ENCODE peak calls at places on chromosome 1, in five cellular contexts. E is natural killer cell, W is GM23338, N is kidney epithelial cell, K is transverse colon. D is an unnamed sample.

GRCh38 chr1:118918940-118919259 is 69.2 kb downstream of the TBX15 start:
- DNase-seq in E (no peak), W (no peak), N (no peak), K (no peak), D (no peak)

GRCh38 chr1:85862456-85862855 is 154.2 kb upstream of the ZNHIT6 start:
- DNase-seq in E (no peak), W (no peak), N (peak; percentile 23), K (no peak), D (no peak)

GRCh38 chr1:229412056-229412455 is 21.8 kb downstream of the ACTA1 start:
- DNase-seq in E (no peak), W (no peak), N (no peak), K (no peak), D (no peak)

GRCh38 chr1:203381151-203381751 is 30.3 kb upstream of the FMOD start:
- DNase-seq in E (no peak), W (no peak), N (no peak), K (no peak), D (no peak)

GRCh38 chr1:7589774-7590425 is 181.2 kb upstream of the VAMP3 start:
- DNase-seq in E (no peak), W (no peak), N (no peak), K (no peak), D (no peak)

GRCh38 chr1:15051898-15052528 is 101.5 kb upstream of the TMEM51 start:
- DNase-seq in E (no peak), W (no peak), N (no peak), K (no peak), D (peak; percentile 16)

GRCh38 chr1:91201699-91202098 is 179.9 kb upstream of the ZNF644 start:
- DNase-seq in E (no peak), W (no peak), N (no peak), K (no peak), D (no peak)

GRCh38 chr1:53601031-53601745 is 137.8 kb downstream of the GLIS1 start:
- DNase-seq in E (no peak), W (no peak), N (no peak), K (no peak), D (peak; percentile 38)

GRCh38 chr1:26994772-26995625 is 1.5 kb downstream of the TRNP1 start:
- DNase-seq in E (no peak), W (peak; percentile 78), N (no peak), K (no peak), D (no peak)

GRCh38 chr1:60848583-60849188 is 233.7 kb upstream of the NFIA start:
- DNase-seq in E (no peak), W (peak; percentile 76), N (no peak), K (no peak), D (no peak)

GRCh38 chr1:48552420-48552819 is 80.4 kb upstream of the SPATA6 start:
- DNase-seq in E (no peak), W (peak; percentile 57), N (no peak), K (no peak), D (no peak)

GRCh38 chr1:42940851-42941639 is 17.6 kb downstream of the SLC2A1 start:
- DNase-seq in E (no peak), W (no peak), N (peak; percentile 100), K (no peak), D (no peak)

GRCh38 chr1:103341377-103341880 is 184.1 kb upstream of the RNPC3 start:
- DNase-seq in E (no peak), W (no peak), N (no peak), K (no peak), D (no peak)

DNA sequence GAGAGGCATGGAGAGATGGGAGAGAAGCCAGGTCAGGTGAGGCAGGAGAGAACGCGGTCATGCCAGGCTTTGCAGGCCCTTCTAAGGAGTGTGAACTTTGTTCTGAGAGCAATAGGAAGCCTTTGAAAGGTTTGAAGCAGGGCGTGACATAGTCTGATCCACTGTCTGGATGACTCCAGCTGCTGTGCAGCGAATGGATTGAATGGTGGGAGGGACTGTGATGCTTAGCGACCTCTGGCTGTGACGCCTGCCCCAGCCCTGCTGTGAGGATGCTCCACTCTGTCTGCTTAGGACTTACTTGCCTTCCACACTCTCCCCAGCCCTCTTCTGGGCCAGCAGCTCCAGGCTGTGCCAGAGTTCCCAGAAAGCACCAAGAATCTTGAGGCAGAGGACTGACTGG is 41.8 kb upstream of the POU3F1 start:
- DNase-seq in E (no peak), W (peak; percentile 27), N (no peak), K (no peak), D (no peak)
- TF ChIP-seq CTCF in E (no peak), W (no peak), N (no peak), K (no peak), D (no peak)

GRCh38 chr1:206117151-206117948 is at the start of gene AVPR1B:
- DNase-seq in E (no peak), W (peak; percentile 80), N (no peak), K (peak; percentile 25), D (peak; percentile 53)
- TF ChIP-seq CTCF in E (no peak), W (peak; percentile 11), N (peak; percentile 45), K (no peak), D (no peak)

GRCh38 chr1:98102369-98103030 is 181.7 kb upstream of the DPYD start:
- DNase-seq in E (no peak), W (no peak), N (no peak), K (no peak), D (no peak)
- TF ChIP-seq CTCF in E (no peak), W (no peak), N (no peak), K (no peak), D (no peak)

GRCh38 chr1:205293350-205294074 is 28.0 kb downstream of the NUAK2 start:
- DNase-seq in E (no peak), W (no peak), N (no peak), K (no peak), D (no peak)

GRCh38 chr1:205291577-205291976 is 30.0 kb downstream of the NUAK2 start:
- DNase-seq in E (no peak), W (no peak), N (no peak), K (no peak), D (no peak)

GRCh38 chr1:205294914-205295310 is 26.6 kb downstream of the NUAK2 start:
- DNase-seq in E (no peak), W (no peak), N (no peak), K (no peak), D (no peak)

GRCh38 chr1:205296154-205296553 is 25.4 kb downstream of the NUAK2 start:
- DNase-seq in E (no peak), W (no peak), N (no peak), K (no peak), D (no peak)

GRCh38 chr1:205294175-205294913 is 27.2 kb downstream of the NUAK2 start:
- DNase-seq in E (no peak), W (peak; percentile 85), N (peak; percentile 85), K (no peak), D (no peak)
- TF ChIP-seq CTCF in E (no peak), W (no peak), N (no peak), K (no peak), D (no peak)

DNA sequence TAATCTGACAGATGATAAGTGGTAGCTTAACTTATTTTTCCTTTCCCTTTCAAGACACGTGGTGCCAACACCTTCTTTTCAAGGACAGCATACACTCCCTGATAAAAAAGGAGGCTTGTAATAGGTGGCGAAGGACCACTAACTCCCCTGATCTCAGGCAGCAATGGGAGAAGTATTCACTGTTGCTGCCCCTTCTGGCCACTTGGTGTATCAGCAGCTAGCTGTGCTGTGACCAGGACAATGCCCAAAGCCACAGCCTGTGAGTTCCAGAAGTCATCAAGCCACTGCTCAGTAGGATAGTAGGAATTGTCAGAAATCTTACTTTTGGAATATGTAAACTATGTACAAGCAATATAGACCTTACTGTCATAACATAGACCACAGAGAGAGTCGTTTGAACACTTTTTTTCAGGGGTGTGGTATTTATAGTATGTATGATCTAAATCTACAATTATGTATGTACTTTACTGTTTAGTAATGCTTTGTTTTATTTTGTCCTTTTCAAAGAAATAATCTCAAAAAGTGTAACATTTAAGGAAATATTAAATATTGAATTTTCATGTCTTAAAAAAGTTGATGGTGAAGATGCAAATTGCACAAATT is 248.3 kb upstream of the CAMK1G start:
- DNase-seq in E (no peak), W (peak; percentile 88), N (no peak), K (no peak), D (no peak)
- TF ChIP-seq CTCF in E (peak; percentile 14), W (peak; percentile 83), N (peak; percentile 84), K (peak; percentile 49), D (peak; percentile 33)

D was measured in psoas muscle.